ENCODE peak calls at places on chromosomes 1 and 21, in seven cellular contexts. F is pulmonary artery endothelial cell; M is stimulated activated CD4-positive, alpha-beta T cell treated with anti-CD3 and anti-CD28 coated beads, Interleukin-4, amount 100 ng/mL, for 4 hours; C is heart left ventricle; J is breast epithelium; B is A549; H is GM20000. Y is an unnamed sample.

GRCh38 chr21:34612056-34612455 is 2.9 kb downstream of the RCAN1 start:
- DNase-seq in H (no peak), F (no peak), M (no peak), J (no peak), C (no peak), B (no peak), Y (no peak)

GRCh38 chr1:204630460-204630905 is 55.1 kb downstream of the LRRN2 start:
- DNase-seq in M (no peak), F (no peak), C (no peak), J (no peak), H (no peak), B (no peak), Y (no peak)

GRCh38 chr21:44800103-44800502 is 1.5 kb downstream of the UBE2G2 start:
- DNase-seq in B (no peak), J (no peak), H (no peak), F (no peak), C (no peak), M (no peak), Y (peak)

GRCh38 chr1:55052221-55053142 is 13.1 kb downstream of the PCSK9 start:
- DNase-seq in B (no peak), M (no peak), F (no peak), J (no peak), C (peak), H (no peak), Y (no peak)

GRCh38 chr1:1230656-1231399 is 973 bp downstream of the SDF4 start:
- DNase-seq in F (peak), B (peak), J (no peak), M (no peak), H (no peak), C (no peak), Y (peak)

GRCh38 chr1:115706774-115707425 is 61.6 kb downstream of the CASQ2 start:
- DNase-seq in M (no peak), H (peak), J (no peak), F (peak), B (no peak), C (no peak), Y (peak)

GRCh38 chr1:243345205-243345604 is 89.4 kb downstream of the SDCCAG8 start:
- DNase-seq in F (no peak), H (no peak), J (no peak), B (no peak), M (no peak), C (no peak), Y (no peak)

GRCh38 chr1:90189889-90190288 is 195.0 kb downstream of the ZNF326 start:
- DNase-seq in F (no peak), M (no peak), C (no peak), B (no peak), H (no peak), J (no peak), Y (no peak)

GRCh38 chr1:66168919-66169725 is 364.8 kb upstream of the SGIP1 start:
- DNase-seq in H (no peak), M (no peak), J (no peak), B (no peak), F (no peak), C (no peak), Y (peak)

GRCh38 chr1:195193134-195193533 is 1415.1 kb downstream of the KCNT2 start:
- DNase-seq in C (no peak), J (no peak), M (no peak), B (no peak), H (no peak), F (no peak), Y (no peak)

GRCh38 chr1:242454262-242455051 is 70.0 kb downstream of the PLD5 start:
- DNase-seq in J (no peak), B (peak), F (no peak), C (no peak), M (no peak), H (peak), Y (peak)

GRCh38 chr1:36238433-36238832 is 14.2 kb downstream of the THRAP3 start:
- DNase-seq in C (no peak), F (no peak), H (no peak), M (no peak), J (no peak), B (no peak), Y (peak)

GRCh38 chr1:228317891-228318810 is 88.5 kb downstream of the TRIM11 start:
- DNase-seq in J (no peak), B (no peak), M (no peak), H (peak), C (peak), F (no peak), Y (no peak)

GRCh38 chr1:182761396-182762395 is 27.9 kb upstream of the NPL start:
- DNase-seq in H (no peak), F (no peak), J (no peak), M (no peak), C (no peak), B (no peak), Y (no peak)

GRCh38 chr1:29868944-29869343 is 632.6 kb downstream of the PTPRU start:
- DNase-seq in F (no peak), J (no peak), H (no peak), M (no peak), C (no peak), B (no peak), Y (no peak)

GRCh38 chr1:54289061-54289938 is 89.3 kb downstream of the MRPL37 start:
- DNase-seq in J (no peak), B (no peak), H (no peak), F (no peak), C (no peak), M (no peak), Y (no peak)

GRCh38 chr1:227895828-227896685 is 51.7 kb downstream of the WNT9A start:
- DNase-seq in C (no peak), J (peak), B (no peak), M (no peak), F (no peak), H (no peak), Y (peak)

GRCh38 chr1:36128126-36128904 is 3.3 kb upstream of the COL8A2 start:
- DNase-seq in M (no peak), C (no peak), J (peak), H (no peak), B (no peak), F (no peak), Y (peak)

GRCh38 chr1:6142036-6142621 is 38.0 kb downstream of the CHD5 start:
- DNase-seq in H (no peak), B (no peak), F (no peak), C (no peak), J (no peak), M (no peak), Y (no peak)

GRCh38 chr1:34354367-34354766 is 177.7 kb downstream of the C1orf94 start:
- DNase-seq in H (no peak), F (no peak), J (no peak), C (no peak), B (no peak), M (no peak), Y (no peak)

GRCh38 chr1:224696891-224697765 is 81.0 kb downstream of the CNIH3 start:
- DNase-seq in C (no peak), M (no peak), F (no peak), J (no peak), B (no peak), H (no peak), Y (peak)